ENCODE peak calls at places on chromosomes 3 and 15, in six cellular contexts. One of them, this sample, is unnamed.

GRCh38 chr3:46565607-46566039 is 479 bp downstream of the LRRC2 start:
- DNase-seq in coronary artery: no peak
- DNase-seq in lower lobe of right lung: no peak
- DNase-seq in mammary epithelial cell: no peak
- DNase-seq in MM.1S: no peak
- DNase-seq in Panc1: no peak
- DNase-seq in this sample: no peak

GRCh38 chr3:16332904-16333426 is 68.0 kb downstream of the OXNAD1 start:
- DNase-seq in Panc1: no peak
- DNase-seq in MM.1S: no peak
- DNase-seq in mammary epithelial cell: no peak
- DNase-seq in lower lobe of right lung: no peak
- DNase-seq in coronary artery: no peak
- DNase-seq in this sample: no peak

GRCh38 chr3:149771652-149772271 is 19.5 kb upstream of the COMMD2 start:
- DNase-seq in lower lobe of right lung: peak
- DNase-seq in coronary artery: no peak
- DNase-seq in MM.1S: peak
- DNase-seq in mammary epithelial cell: no peak
- DNase-seq in Panc1: peak
- DNase-seq in this sample: peak

GRCh38 chr3:99625237-99625622 is 13.2 kb upstream of the COL8A1 start:
- DNase-seq in coronary artery: no peak
- DNase-seq in MM.1S: peak
- DNase-seq in Panc1: no peak
- DNase-seq in mammary epithelial cell: no peak
- DNase-seq in lower lobe of right lung: no peak
- DNase-seq in this sample: no peak

GRCh38 chr3:134337071-134337482 is 37.2 kb downstream of the AMOTL2 start:
- DNase-seq in MM.1S: no peak
- DNase-seq in coronary artery: peak
- DNase-seq in Panc1: no peak
- DNase-seq in mammary epithelial cell: no peak
- DNase-seq in lower lobe of right lung: no peak
- DNase-seq in this sample: no peak

GRCh38 chr3:56881035-56881575 is 79.4 kb upstream of the ARHGEF3 start:
- DNase-seq in mammary epithelial cell: peak
- DNase-seq in MM.1S: no peak
- DNase-seq in Panc1: no peak
- DNase-seq in lower lobe of right lung: no peak
- DNase-seq in coronary artery: peak
- DNase-seq in this sample: peak

GRCh38 chr15:31245135-31245689 is 81.4 kb upstream of the KLF13 start:
- DNase-seq in MM.1S: no peak
- DNase-seq in Panc1: no peak
- DNase-seq in lower lobe of right lung: no peak
- DNase-seq in coronary artery: peak
- DNase-seq in mammary epithelial cell: no peak
- DNase-seq in this sample: no peak

GRCh38 chr3:111735271-111735758 is 123.8 kb upstream of the PHLDB2 start:
- DNase-seq in coronary artery: no peak
- DNase-seq in mammary epithelial cell: peak
- DNase-seq in lower lobe of right lung: no peak
- DNase-seq in MM.1S: no peak
- DNase-seq in Panc1: no peak
- DNase-seq in this sample: peak

GRCh38 chr3:141049681-141050080 is 1.5 kb upstream of the SPSB4 start:
- DNase-seq in MM.1S: no peak
- DNase-seq in coronary artery: no peak
- DNase-seq in mammary epithelial cell: no peak
- DNase-seq in Panc1: no peak
- DNase-seq in lower lobe of right lung: no peak
- DNase-seq in this sample: no peak

GRCh38 chr3:127008236-127008635 is 25.3 kb downstream of the PLXNA1 start:
- DNase-seq in Panc1: no peak
- DNase-seq in lower lobe of right lung: no peak
- DNase-seq in mammary epithelial cell: no peak
- DNase-seq in MM.1S: no peak
- DNase-seq in coronary artery: no peak
- DNase-seq in this sample: no peak

GRCh38 chr15:71079208-71080044 is 35.8 kb upstream of the THSD4 start:
- DNase-seq in lower lobe of right lung: no peak
- DNase-seq in MM.1S: no peak
- DNase-seq in Panc1: no peak
- DNase-seq in coronary artery: peak
- DNase-seq in mammary epithelial cell: peak
- DNase-seq in this sample: peak

GRCh38 chr15:29348308-29348914 is 78.8 kb upstream of the NSMCE3 start:
- DNase-seq in lower lobe of right lung: no peak
- DNase-seq in coronary artery: no peak
- DNase-seq in MM.1S: no peak
- DNase-seq in mammary epithelial cell: no peak
- DNase-seq in Panc1: no peak
- DNase-seq in this sample: peak

GRCh38 chr3:72767927-72768880 is 80.0 kb downstream of the SHQ1 start:
- DNase-seq in MM.1S: no peak
- DNase-seq in mammary epithelial cell: no peak
- DNase-seq in lower lobe of right lung: no peak
- DNase-seq in Panc1: no peak
- DNase-seq in coronary artery: no peak
- DNase-seq in this sample: no peak
- H3K4me3 ChIP-seq in MM.1S: no peak
- H3K4me3 ChIP-seq in mammary epithelial cell: no peak
- H3K4me3 ChIP-seq in lower lobe of right lung: no peak
- H3K4me3 ChIP-seq in Panc1: no peak
- H3K4me3 ChIP-seq in coronary artery: no peak
- H3K4me3 ChIP-seq in this sample: no peak

GRCh38 chr15:38072507-38073277 is 138.3 kb downstream of the TMCO5A start:
- DNase-seq in mammary epithelial cell: peak
- DNase-seq in Panc1: no peak
- DNase-seq in lower lobe of right lung: peak
- DNase-seq in coronary artery: peak
- DNase-seq in MM.1S: peak
- DNase-seq in this sample: peak
- TF ChIP-seq CTCF in mammary epithelial cell: no peak
- TF ChIP-seq CTCF in Panc1: peak
- TF ChIP-seq CTCF in lower lobe of right lung: no peak
- TF ChIP-seq CTCF in coronary artery: no peak
- TF ChIP-seq CTCF in MM.1S: peak
- TF ChIP-seq CTCF in this sample: peak

GRCh38 chr3:33221241-33221640 is 2.6 kb upstream of the SUSD5 start:
- DNase-seq in mammary epithelial cell: no peak
- DNase-seq in MM.1S: no peak
- DNase-seq in lower lobe of right lung: no peak
- DNase-seq in Panc1: no peak
- DNase-seq in coronary artery: no peak
- DNase-seq in this sample: no peak

GRCh38 chr3:33218072-33218445 is 551 bp downstream of the SUSD5 start:
- DNase-seq in lower lobe of right lung: no peak
- DNase-seq in coronary artery: no peak
- DNase-seq in Panc1: no peak
- DNase-seq in MM.1S: no peak
- DNase-seq in mammary epithelial cell: no peak
- DNase-seq in this sample: no peak

GRCh38 chr3:33219175-33219487 is 521 bp upstream of the SUSD5 start:
- DNase-seq in Panc1: no peak
- DNase-seq in mammary epithelial cell: no peak
- DNase-seq in lower lobe of right lung: no peak
- DNase-seq in coronary artery: no peak
- DNase-seq in MM.1S: no peak
- DNase-seq in this sample: no peak

GRCh38 chr3:33215739-33216138 is 2.9 kb downstream of the SUSD5 start:
- DNase-seq in lower lobe of right lung: no peak
- DNase-seq in mammary epithelial cell: no peak
- DNase-seq in Panc1: no peak
- DNase-seq in coronary artery: no peak
- DNase-seq in MM.1S: no peak
- DNase-seq in this sample: no peak

GRCh38 chr3:33218446-33219174 is at the start of gene SUSD5:
- DNase-seq in coronary artery: peak
- DNase-seq in lower lobe of right lung: no peak
- DNase-seq in MM.1S: no peak
- DNase-seq in mammary epithelial cell: peak
- DNase-seq in Panc1: no peak
- DNase-seq in this sample: no peak
- H3K4me3 ChIP-seq in coronary artery: peak
- H3K4me3 ChIP-seq in lower lobe of right lung: peak
- H3K4me3 ChIP-seq in MM.1S: peak
- H3K4me3 ChIP-seq in mammary epithelial cell: peak
- H3K4me3 ChIP-seq in Panc1: peak
- H3K4me3 ChIP-seq in this sample: peak

DNA sequence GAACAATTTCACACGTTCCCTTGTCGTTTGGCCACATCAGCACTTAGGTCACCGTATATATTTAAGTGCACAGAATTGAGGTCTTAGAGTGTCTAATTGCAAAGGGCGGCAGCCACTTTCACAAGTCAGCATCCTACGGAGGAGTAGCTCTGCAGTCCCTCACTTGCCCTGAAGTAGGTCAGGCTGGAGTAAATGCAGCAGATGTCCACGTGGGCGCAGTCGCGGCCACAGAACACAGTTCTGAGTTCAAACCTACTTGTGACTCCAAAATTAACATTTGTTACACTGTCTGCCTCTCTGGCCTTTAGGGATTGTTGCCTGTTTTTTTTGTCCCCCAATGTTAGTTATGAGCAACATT is 85.8 kb downstream of the PDCD6IP start:
- DNase-seq in lower lobe of right lung: no peak
- DNase-seq in coronary artery: no peak
- DNase-seq in Panc1: no peak
- DNase-seq in mammary epithelial cell: no peak
- DNase-seq in MM.1S: peak
- DNase-seq in this sample: no peak
- TF ChIP-seq CTCF in lower lobe of right lung: no peak
- TF ChIP-seq CTCF in coronary artery: no peak
- TF ChIP-seq CTCF in Panc1: peak
- TF ChIP-seq CTCF in mammary epithelial cell: no peak
- TF ChIP-seq CTCF in MM.1S: peak
- TF ChIP-seq CTCF in this sample: no peak